ENCODE peak calls at places on chromosomes 4 and X, in six cellular contexts. D is PC-9, G is GM23338, F is PC-3, K is SK-N-SH, W is MM.1S. B is an unnamed sample. For H3F3A and H3K9me2, the result is how much of the 10 kb centered on the place peaks cover.

GRCh38 chrX:107849747-107850478 is 24.2 kb downstream of the MID2 start:
- DNase-seq in D (no peak), G (peak), F (peak), K (no peak), W (no peak), B (peak)

GRCh38 chr4:6617246-6617645 is 23.2 kb upstream of the MRFAP1 start:
- DNase-seq in D (no peak), G (no peak), F (no peak), K (no peak), W (no peak), B (no peak)

GRCh38 chrX:134023851-134024281 is 38.5 kb upstream of the GPC3 start:
- DNase-seq in D (no peak), G (no peak), F (no peak), K (no peak), W (no peak), B (no peak)

GRCh38 chrX:135520022-135520552 is 373 bp upstream of the INTS6L start:
- DNase-seq in D (no peak), G (peak), F (no peak), K (no peak), W (peak), B (peak)

GRCh38 chr4:163384926-163385325 is 41.2 kb downstream of the NPY5R start:
- DNase-seq in D (no peak), G (no peak), F (peak), K (no peak), W (no peak), B (no peak)

GRCh38 chr4:118981839-118982381 is 93.3 kb downstream of the SYNPO2 start:
- DNase-seq in D (peak), G (peak), F (peak), K (peak), W (peak), B (peak)

GRCh38 chr4:139660518-139661149 is 5.0 kb upstream of the MGST2 start:
- DNase-seq in D (no peak), G (no peak), F (no peak), K (no peak), W (no peak), B (no peak)

GRCh38 chr4:8117278-8117682 is 41.3 kb downstream of the ABLIM2 start:
- DNase-seq in D (peak), G (peak), F (peak), K (peak), W (peak), B (peak)

GRCh38 chrX:120791013-120791643 is 84.5 kb downstream of the CT47B1 start:
- DNase-seq in D (peak), G (no peak), F (peak), K (no peak), W (no peak), B (peak)

GRCh38 chrX:50579955-50580354 is 109.3 kb upstream of the DGKK start:
- DNase-seq in D (peak), G (peak), F (peak), K (peak), W (peak), B (peak)

GRCh38 chrX:153488231-153488914 is 6.4 kb upstream of the BGN start:
- DNase-seq in D (no peak), G (no peak), F (no peak), K (no peak), W (no peak), B (peak)

GRCh38 chrX:84118315-84118714 is 69.7 kb downstream of the RPS6KA6 start:
- DNase-seq in D (peak), G (peak), F (peak), K (no peak), W (no peak), B (no peak)

GRCh38 chr4:7904942-7905341 is 34.7 kb downstream of the AFAP1 start:
- DNase-seq in D (no peak), G (no peak), F (no peak), K (no peak), W (no peak), B (peak)

GRCh38 chrX:130330706-130331105 is 9.0 kb upstream of the SLC25A14 start:
- DNase-seq in D (peak), G (peak), F (peak), K (peak), W (peak), B (peak)

GRCh38 chr4:42048394-42048793 is 58.1 kb downstream of the SLC30A9 start:
- DNase-seq in D (peak), G (no peak), F (peak), K (no peak), W (no peak), B (peak)

GRCh38 chr4:139532951-139533350 is 23.1 kb downstream of the SETD7 start:
- DNase-seq in D (no peak), G (no peak), F (no peak), K (no peak), W (no peak), B (peak)

GRCh38 chrX:23900220-23900797 is 7.4 kb downstream of the APOO start:
- DNase-seq in D (peak), G (no peak), F (no peak), K (no peak), W (no peak), B (peak)

GRCh38 chr4:96603635-96604034 is 763.7 kb downstream of the PDHA2 start:
- DNase-seq in D (no peak), G (no peak), F (no peak), K (peak), W (no peak), B (no peak)

GRCh38 chr4:110449947-110450346 is 26.0 kb upstream of the ENPEP start:
- DNase-seq in D (no peak), G (no peak), F (no peak), K (no peak), W (no peak), B (no peak)

GRCh38 chr4:153267013-153267412 is 62.8 kb downstream of the TRIM2 start:
- DNase-seq in D (no peak), G (no peak), F (no peak), K (no peak), W (no peak), B (no peak)

GRCh38 chrX:107102980-107103379 is 15.6 kb downstream of the RBM41 start:
- DNase-seq in D (no peak), G (no peak), F (peak), K (no peak), W (no peak), B (peak)

GRCh38 chr4:41327770-41328169 is 71.0 kb downstream of the UCHL1 start:
- DNase-seq in D (no peak), G (peak), F (no peak), K (no peak), W (no peak), B (no peak)

GRCh38 chr4:122152699-122153328 is 683 bp downstream of the BLTP1 start:
- DNase-seq in D (peak), G (peak), F (peak), K (peak), W (peak), B (peak)

GRCh38 chr4:87005369-87005689 is 70.5 kb downstream of the AFF1 start:
- DNase-seq in D (no peak), G (no peak), F (no peak), K (no peak), W (peak), B (no peak)

GRCh38 chrX:102154900-102155805 is 624 bp downstream of the BEX5 start:
- DNase-seq in D (no peak), G (peak), F (no peak), K (peak), W (peak), B (peak)

GRCh38 chr4:74474345-74475099 is 29.6 kb downstream of the AREG start:
- DNase-seq in D (no peak), G (no peak), F (no peak), K (no peak), W (no peak), B (peak)

GRCh38 chr4:24846716-24847115 is 51.3 kb downstream of the SOD3 start:
- DNase-seq in D (no peak), G (no peak), F (no peak), K (no peak), W (no peak), B (no peak)

GRCh38 chr4:184331155-184331995 is 113.7 kb upstream of the ENPP6 start:
- DNase-seq in D (peak), G (no peak), F (peak), K (no peak), W (peak), B (no peak)

GRCh38 chr4:181952478-181952877 is 290.7 kb upstream of the TENM3 start:
- DNase-seq in D (no peak), G (no peak), F (peak), K (no peak), W (no peak), B (peak)

GRCh38 chr4:4914059-4914820 is 54.8 kb downstream of the MSX1 start:
- DNase-seq in D (no peak), G (no peak), F (peak), K (no peak), W (no peak), B (peak)

GRCh38 chr4:149164282-149164681 is 651.4 kb downstream of the IQCM start:
- DNase-seq in D (no peak), G (peak), F (no peak), K (no peak), W (no peak), B (peak)

GRCh38 chr4:182141046-182141445 is 102.2 kb upstream of the TENM3 start:
- DNase-seq in D (no peak), G (peak), F (no peak), K (no peak), W (no peak), B (no peak)

GRCh38 chr4:69064391-69064790 is 31.9 kb upstream of the UGT2B7 start:
- DNase-seq in D (no peak), G (no peak), F (no peak), K (no peak), W (no peak), B (no peak)

GRCh38 chr4:40241026-40241425 is 44.2 kb downstream of the RHOH start:
- DNase-seq in D (no peak), G (no peak), F (no peak), K (no peak), W (no peak), B (no peak)

GRCh38 chr4:40238700-40239548 is 42.1 kb downstream of the RHOH start:
- DNase-seq in D (no peak), G (peak), F (no peak), K (no peak), W (no peak), B (no peak)

GRCh38 chr4:40241936-40242590 is 45.2 kb downstream of the RHOH start:
- DNase-seq in D (no peak), G (no peak), F (no peak), K (no peak), W (no peak), B (no peak)

GRCh38 chr4:40238008-40238699 is 41.3 kb downstream of the RHOH start:
- DNase-seq in D (no peak), G (no peak), F (no peak), K (no peak), W (no peak), B (no peak)

GRCh38 chr4:40240040-40240653 is 43.3 kb downstream of the RHOH start:
- DNase-seq in D (no peak), G (no peak), F (peak), K (no peak), W (no peak), B (peak)
- H3F3A ChIP-seq in D (under half), G (under half), F (under half), K (under half), W (under half), B (under half)

DNA sequence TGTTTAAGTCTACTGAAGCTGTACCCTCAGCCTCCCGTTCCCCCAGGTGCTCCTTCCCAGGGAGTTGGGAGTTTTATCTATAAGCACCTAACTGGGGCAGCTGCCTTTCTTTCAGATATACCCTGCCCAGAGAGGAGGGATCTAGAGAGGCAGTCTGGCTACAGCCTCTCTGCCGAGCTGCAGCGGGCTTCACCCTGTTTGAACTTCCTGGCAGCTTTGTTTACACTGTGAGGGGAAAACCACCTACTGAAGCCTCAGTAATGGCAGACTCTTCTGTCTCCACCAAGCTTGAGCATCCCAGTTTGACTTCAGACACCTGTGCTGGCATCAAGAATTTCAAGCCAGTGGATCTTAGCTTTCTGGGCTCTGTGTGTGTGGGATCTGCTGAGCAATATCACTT is 122.5 kb downstream of the MAGEE1 start:
- DNase-seq in D (no peak), G (no peak), F (no peak), K (no peak), W (peak), B (no peak)
- H3K4me2 ChIP-seq in D (no peak), G (no peak), F (no peak), K (no peak), W (no peak), B (no peak)

GRCh38 chrX:55142919-55143310 is 54.1 kb downstream of the PAGE2 start:
- DNase-seq in D (no peak), G (no peak), F (no peak), K (no peak), W (no peak), B (no peak)

GRCh38 chrX:55144697-55145096 is 55.9 kb downstream of the PAGE2 start:
- DNase-seq in D (no peak), G (no peak), F (no peak), K (no peak), W (no peak), B (no peak)

GRCh38 chrX:55143621-55144020 is 54.8 kb downstream of the PAGE2 start:
- DNase-seq in D (no peak), G (no peak), F (no peak), K (no peak), W (no peak), B (no peak)

DNA sequence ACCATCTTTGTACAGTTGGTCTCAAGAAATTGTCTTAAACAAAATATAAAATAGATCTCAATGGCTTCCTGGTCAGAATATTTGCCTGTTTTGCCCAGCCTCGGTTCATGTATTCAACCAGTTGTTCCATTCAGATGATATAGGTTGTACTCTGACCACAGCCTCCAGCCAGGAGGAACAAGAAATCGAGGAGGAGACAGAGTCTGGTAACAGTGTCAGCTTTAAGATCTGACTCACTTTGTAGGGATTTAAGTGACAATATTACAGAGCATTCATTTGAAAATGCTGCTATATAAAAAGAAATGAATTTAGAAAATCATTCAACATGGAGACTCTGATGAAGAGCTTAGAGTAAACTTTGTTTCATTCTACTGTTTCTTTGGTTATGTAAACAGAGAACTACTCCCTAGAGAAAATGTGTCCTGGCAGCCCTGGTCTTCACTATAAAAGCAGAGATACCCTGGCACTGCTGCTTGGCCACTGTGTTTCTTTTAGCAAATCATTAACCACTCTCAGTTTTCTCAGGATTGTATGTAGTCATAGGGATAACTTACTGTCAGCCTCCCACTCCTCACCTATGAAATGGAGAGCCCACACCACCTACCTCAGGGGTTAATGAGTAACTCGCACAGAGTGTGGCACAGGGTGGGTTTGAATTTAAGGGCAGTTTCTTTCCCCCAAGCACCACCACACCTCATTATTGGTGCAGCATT is 53.5 kb downstream of the PAGE2 start:
- DNase-seq in D (no peak), G (no peak), F (no peak), K (no peak), W (no peak), B (no peak)
- H3K9me2 ChIP-seq in D (under half), G (under half), F (under half), K (under half), W (under half), B (under half)

DNA sequence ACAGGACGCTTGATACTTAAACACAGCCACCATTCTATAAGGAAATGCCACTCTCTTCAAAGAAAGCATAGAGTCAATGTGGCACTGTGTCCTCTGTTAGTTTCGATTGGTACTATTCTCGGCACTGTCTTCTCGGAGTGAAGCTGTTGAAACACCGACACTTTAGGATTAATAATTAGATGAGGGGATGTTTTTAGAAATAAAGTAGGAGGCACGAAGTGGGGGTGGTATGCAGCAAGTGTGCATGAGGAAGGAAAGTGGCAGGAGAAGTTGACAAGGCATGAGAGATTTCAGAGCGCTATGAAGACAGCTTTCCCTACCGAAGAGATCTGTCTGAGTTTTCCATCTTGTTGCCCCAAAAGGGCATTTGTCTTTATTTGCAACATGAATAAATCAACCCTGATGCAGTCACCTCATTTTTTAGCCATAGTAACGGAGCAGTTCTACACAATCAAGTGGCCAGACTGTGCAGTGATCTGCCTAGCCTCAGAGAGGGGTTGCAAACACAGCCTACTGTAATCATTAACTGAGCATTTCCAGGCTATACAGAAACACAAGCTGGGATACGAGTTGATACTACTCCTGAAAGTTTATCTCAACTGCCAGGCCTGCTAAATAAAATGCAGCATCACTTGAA is 8.3 kb downstream of the GPRIN3 start:
- DNase-seq in D (no peak), G (no peak), F (no peak), K (no peak), W (peak), B (no peak)
- H3F3A ChIP-seq in D (under half), G (under half), F (under half), K (under half), W (half or more), B (under half)

GRCh38 chr4:186010821-186011220 is 58.1 kb upstream of the TLR3 start:
- DNase-seq in D (no peak), G (no peak), F (no peak), K (no peak), W (no peak), B (no peak)

GRCh38 chr4:186015212-186015817 is 53.6 kb upstream of the TLR3 start:
- DNase-seq in D (no peak), G (no peak), F (peak), K (no peak), W (no peak), B (no peak)

GRCh38 chr4:186016796-186017195 is 52.2 kb upstream of the TLR3 start:
- DNase-seq in D (no peak), G (no peak), F (no peak), K (no peak), W (no peak), B (no peak)

GRCh38 chr4:186012071-186012470 is 56.9 kb upstream of the TLR3 start:
- DNase-seq in D (no peak), G (no peak), F (no peak), K (no peak), W (no peak), B (no peak)

GRCh38 chr4:186013404-186014186 is 55.4 kb upstream of the TLR3 start:
- DNase-seq in D (no peak), G (peak), F (no peak), K (no peak), W (no peak), B (no peak)
- H3K4me2 ChIP-seq in D (no peak), G (peak), F (no peak), K (no peak), W (no peak), B (no peak)

GRCh38 chrX:124413244-124413643 is 66.9 kb downstream of the SH2D1A start:
- DNase-seq in D (no peak), G (no peak), F (no peak), K (no peak), W (no peak), B (no peak)
- H3K9me2 ChIP-seq in D (under half), G (under half), F (under half), K (under half), W (under half), B (under half)

DNA sequence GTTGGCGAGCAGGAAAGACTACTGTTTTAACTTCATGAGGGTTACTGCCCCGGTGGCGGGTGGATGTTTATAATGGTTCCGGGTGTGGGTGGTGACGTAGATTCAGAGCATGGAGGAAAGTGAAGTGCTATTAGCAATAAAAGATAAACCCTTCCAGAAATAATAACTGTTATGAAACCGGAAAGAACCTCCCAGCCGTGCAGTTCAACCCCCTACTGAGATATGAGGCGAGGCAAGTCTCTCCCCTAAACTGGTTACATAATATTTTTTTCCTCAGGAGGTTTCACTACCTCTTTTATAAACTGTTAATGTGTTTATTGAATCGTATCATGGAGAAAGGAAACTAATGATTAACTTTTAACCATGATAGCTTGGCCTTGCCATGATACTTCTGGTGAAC is 33.9 kb upstream of the STIM2 start:
- DNase-seq in D (no peak), G (no peak), F (no peak), K (no peak), W (no peak), B (no peak)
- H3F3A ChIP-seq in D (under half), G (under half), F (under half), K (under half), W (under half), B (under half)